ENCODE peak calls at places on chromosome 20, in four cellular contexts. T, H, E and V are unnamed samples.

GRCh38 chr20:51800769-51801219 is 1.5 kb downstream of the SALL4 start:
- DNase-seq in H (no peak), E (no peak), T (no peak), V (no peak)

GRCh38 chr20:49612127-49612738 is 44.3 kb upstream of the PTGIS start:
- DNase-seq in T (no peak), E (no peak), H (no peak), V (no peak)

GRCh38 chr20:11719153-11719552 is 198.5 kb upstream of the BTBD3 start:
- DNase-seq in T (no peak), H (no peak), E (no peak), V (no peak)

GRCh38 chr20:9581509-9581908 is 67.1 kb downstream of the LAMP5 start:
- DNase-seq in T (no peak), H (no peak), E (no peak), V (no peak)

GRCh38 chr20:18722381-18722780 is 91.2 kb upstream of the SCP2D1 start:
- DNase-seq in E (no peak), H (no peak), T (no peak), V (no peak)

GRCh38 chr20:891121-892080 is 24.7 kb downstream of the ANGPT4 start:
- DNase-seq in E (no peak), T (no peak), H (no peak), V (no peak)

GRCh38 chr20:58006346-58007316 is 221.8 kb downstream of the ANKRD60 start:
- DNase-seq in T (no peak), E (no peak), H (no peak), V (no peak)

GRCh38 chr20:49969946-49970345 is 12.8 kb upstream of the SNAI1 start:
- DNase-seq in T (no peak), E (no peak), H (no peak), V (no peak)

GRCh38 chr20:31595380-31595653 is 9.8 kb upstream of the ID1 start:
- DNase-seq in T (no peak), E (no peak), H (no peak), V (no peak)

GRCh38 chr20:40323411-40323810 is 365.6 kb downstream of the MAFB start:
- DNase-seq in T (no peak), H (no peak), E (no peak), V (no peak)